ENCODE peak calls at places on chromosomes 3 and 15, in ten cellular contexts. F, G, Q, X, D, J, M, K, T and B are unnamed samples.

GRCh38 chr15:22262613-22263020 is 182.3 kb downstream of the OR4M2 start:
- DNase-seq in Q (no peak), T (no peak), F (no peak), K (no peak), J (no peak), D (no peak), X (no peak), G (no peak), M (no peak), B (no peak)

GRCh38 chr15:50979041-50979440 is 70.6 kb downstream of the AP4E1 start:
- DNase-seq in J (no peak), G (no peak), D (no peak), M (no peak), K (no peak), T (peak; percentile 82), X (no peak), F (no peak), Q (no peak), B (no peak)

GRCh38 chr3:32296251-32297204 is 58.0 kb downstream of the CMTM8 start:
- DNase-seq in D (peak; percentile 76), K (no peak), T (peak; percentile 32), F (peak; percentile 73), G (peak; percentile 54), Q (no peak), M (peak; percentile 28), X (peak; percentile 55), J (peak; percentile 61), B (peak; percentile 76)

GRCh38 chr3:73556520-73557371 is 68.0 kb downstream of the PDZRN3 start:
- DNase-seq in K (no peak), M (no peak), Q (no peak), D (no peak), F (no peak), T (no peak), G (no peak), X (peak; percentile 22), J (no peak), B (no peak)

GRCh38 chr15:57213783-57214366 is 162.4 kb upstream of the CGNL1 start:
- DNase-seq in X (peak; percentile 67), J (no peak), G (no peak), D (peak; percentile 40), F (peak; percentile 55), K (no peak), T (peak; percentile 65), M (no peak), Q (no peak), B (no peak)

GRCh38 chr3:127612966-127613365 is 14.8 kb downstream of the MCM2 start:
- DNase-seq in D (no peak), T (peak; percentile 73), K (no peak), J (no peak), X (no peak), M (no peak), G (no peak), Q (no peak), F (no peak), B (no peak)

GRCh38 chr3:5768546-5768945 is 581.0 kb downstream of the EDEM1 start:
- DNase-seq in G (no peak), D (no peak), T (no peak), X (no peak), M (no peak), K (no peak), F (no peak), J (no peak), Q (no peak), B (no peak)

GRCh38 chr3:53744351-53744750 is 101.9 kb downstream of the CHDH start:
- DNase-seq in M (peak; percentile 25), Q (no peak), G (no peak), J (no peak), T (no peak), F (no peak), D (peak; percentile 43), K (no peak), X (no peak), B (no peak)

GRCh38 chr15:84911879-84912660 is 27.6 kb downstream of the SLC28A1 start:
- DNase-seq in D (peak; percentile 73), Q (no peak), J (peak; percentile 91), X (peak; percentile 99), K (peak; percentile 99), M (peak; percentile 95), F (peak; percentile 96), G (peak; percentile 98), T (peak; percentile 99), B (peak; percentile 89)

GRCh38 chr3:146161725-146162047 is 702 bp upstream of the PLOD2 start:
- DNase-seq in M (peak; percentile 16), K (no peak), G (peak; percentile 42), J (peak; percentile 57), F (peak; percentile 61), T (peak; percentile 72), X (peak; percentile 63), D (peak; percentile 59), Q (no peak), B (peak; percentile 76)

GRCh38 chr3:142586803-142587406 is 8.4 kb upstream of the ATR start:
- DNase-seq in X (peak; percentile 73), Q (no peak), T (peak; percentile 72), K (peak; percentile 91), F (peak; percentile 93), M (no peak), D (peak; percentile 88), G (peak; percentile 71), J (no peak), B (peak; percentile 75)

GRCh38 chr15:61227269-61228024 is 1.7 kb downstream of the RORA start:
- DNase-seq in Q (peak; percentile 76), M (peak; percentile 24), F (peak; percentile 55), G (peak; percentile 41), X (peak; percentile 50), D (peak; percentile 35), T (peak; percentile 80), K (peak; percentile 60), J (peak; percentile 25), B (no peak)

GRCh38 chr3:37909067-37909911 is 47.6 kb downstream of the CTDSPL start:
- DNase-seq in K (no peak), T (no peak), F (peak; percentile 29), J (no peak), Q (peak; percentile 20), G (peak; percentile 21), D (no peak), X (peak; percentile 25), M (no peak), B (no peak)

GRCh38 chr3:127419140-127419539 is 131.3 kb upstream of the PRR20G start:
- DNase-seq in T (no peak), Q (no peak), X (no peak), J (no peak), G (no peak), M (no peak), D (no peak), F (no peak), K (no peak), B (no peak)

GRCh38 chr15:52370010-52370409 is 74.4 kb upstream of the MYO5C start:
- DNase-seq in Q (no peak), J (no peak), K (no peak), X (peak; percentile 39), T (peak; percentile 6), D (no peak), G (no peak), M (no peak), F (peak; percentile 78), B (no peak)

GRCh38 chr3:149382091-149382467 is 4.6 kb upstream of the TM4SF1 start:
- DNase-seq in T (peak; percentile 90), F (peak; percentile 81), M (no peak), G (peak; percentile 87), K (no peak), J (no peak), Q (no peak), D (no peak), X (peak; percentile 96), B (no peak)

GRCh38 chr3:115363071-115363470 is 216.0 kb upstream of the ZBTB20 start:
- DNase-seq in K (no peak), M (no peak), J (no peak), T (peak; percentile 51), F (peak; percentile 54), D (no peak), Q (no peak), X (peak; percentile 41), G (no peak), B (no peak)

GRCh38 chr15:48486228-48486627 is 155.0 kb downstream of the DUT start:
- DNase-seq in G (no peak), K (no peak), F (no peak), Q (no peak), M (no peak), J (no peak), X (no peak), D (no peak), T (peak; percentile 33), B (no peak)

DNA sequence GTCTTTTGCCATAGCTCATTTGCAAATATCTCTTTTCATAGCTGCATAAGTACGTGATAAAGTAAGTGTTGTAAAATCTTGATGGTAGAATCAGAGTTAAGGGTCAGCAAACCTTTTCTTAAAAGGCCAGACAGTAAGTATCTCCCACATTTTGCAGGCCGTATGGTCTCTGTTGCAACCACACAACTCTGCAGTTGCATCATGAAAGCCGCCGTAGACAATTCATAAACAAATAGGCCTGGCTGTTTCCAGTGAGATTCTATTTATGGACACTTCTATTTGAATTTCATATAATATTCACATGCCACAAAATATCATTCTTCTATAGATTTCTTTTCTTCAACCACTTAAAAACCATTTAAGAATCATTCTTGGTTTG is 248.5 kb downstream of the TLE3 start:
- DNase-seq in F (no peak), X (peak; percentile 20), Q (no peak), K (no peak), G (no peak), T (no peak), J (no peak), M (no peak), D (no peak), B (no peak)
- H3K27ac ChIP-seq in F (no peak overlapping the region), X (no peak overlapping the region), Q (no peak overlapping the region), K (no peak overlapping the region), G (no peak overlapping the region), T (no peak overlapping the region), J (no peak overlapping the region), M (no peak overlapping the region), D (no peak overlapping the region), B (no peak overlapping the region)

GRCh38 chr3:119289371-119289770 is 4.8 kb upstream of the ARHGAP31 start:
- DNase-seq in G (no peak), K (no peak), X (no peak), J (no peak), F (no peak), T (no peak), D (no peak), M (no peak), Q (no peak), B (no peak)
- H3K27me3 ChIP-seq in G (no peaks in the 10 kb centered on the region), K (no peaks in the 10 kb centered on the region), X (no peaks in the 10 kb centered on the region), J (no peaks in the 10 kb centered on the region), F (no peaks in the 10 kb centered on the region), T (no peaks in the 10 kb centered on the region), D (no peaks in the 10 kb centered on the region), M (no peaks in the 10 kb centered on the region), Q (no peaks in the 10 kb centered on the region), B (no peaks in the 10 kb centered on the region)

GRCh38 chr15:31062310-31062964 is 39.1 kb downstream of the TRPM1 start:
- DNase-seq in K (no peak), X (no peak), T (no peak), D (no peak), M (no peak), Q (no peak), F (no peak), G (no peak), J (no peak), B (no peak)
- H3K4me3 ChIP-seq in K (no peak overlapping the region), X (no peak overlapping the region), T (no peak overlapping the region), D (no peak overlapping the region), M (no peak overlapping the region), Q (no peak overlapping the region), F (no peak overlapping the region), G (no peak overlapping the region), J (no peak overlapping the region), B (no peak overlapping the region)

DNA sequence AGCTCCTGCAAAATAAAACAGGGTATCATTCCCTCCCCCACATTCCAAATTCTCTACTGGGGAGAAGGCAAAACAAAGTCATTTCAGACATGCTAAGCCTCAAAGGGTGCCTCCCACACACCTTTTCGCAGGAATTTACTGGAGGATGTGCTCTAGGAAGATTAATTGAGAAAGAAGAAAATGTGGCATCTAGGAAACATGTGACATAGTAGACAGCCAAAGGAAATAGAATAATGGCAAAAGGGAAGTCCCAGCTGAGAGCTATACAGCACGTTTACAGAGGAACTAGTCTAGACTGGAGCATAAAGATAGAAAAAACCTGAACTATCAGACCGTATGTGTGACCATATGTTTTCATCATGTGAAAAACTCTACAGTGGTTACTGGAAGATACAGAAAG is 58.8 kb upstream of the MELTF start:
- DNase-seq in G (no peak), M (no peak), K (no peak), F (no peak), Q (no peak), J (no peak), T (no peak), D (no peak), X (no peak), B (no peak)
- H3K27ac ChIP-seq in G (no peak overlapping the region), M (no peak overlapping the region), K (no peak overlapping the region), F (no peak overlapping the region), Q (no peak overlapping the region), J (no peak overlapping the region), T (no peak overlapping the region), D (no peak overlapping the region), X (no peak overlapping the region), B (no peak overlapping the region)